ENCODE peak calls at places on chromosomes 13 and 19, in six cellular contexts. L is T-cell; K is stimulated activated CD4-positive, alpha-beta T cell treated with anti-CD3 and anti-CD28 coated beads, TNF-alpha, amount 100 ng/mL, for 48 hours; U is progenitor cell of endocrine pancreas; G is iPS-NIHi11; Q is kidney tubule cell. I is an unnamed sample.

GRCh38 chr19:16661480-16662034 is 618 bp downstream of the TMEM38A start:
- DNase-seq in U (peak), G (peak), K (no peak), Q (no peak), L (no peak), I (peak)

GRCh38 chr19:23771761-23772667 is 13.3 kb upstream of the ZNF681 start:
- DNase-seq in U (no peak), G (no peak), Q (peak), L (no peak), K (no peak), I (no peak)

GRCh38 chr13:20637811-20638210 is 65.7 kb upstream of the IL17D start:
- DNase-seq in G (no peak), L (no peak), U (no peak), K (no peak), Q (no peak), I (no peak)

GRCh38 chr13:74129500-74130144 is 4.6 kb downstream of the KLF12 start:
- DNase-seq in L (peak), G (no peak), U (no peak), Q (no peak), K (no peak), I (no peak)

GRCh38 chr19:46383171-46383815 is 30.1 kb downstream of the CCDC8 start:
- DNase-seq in Q (no peak), K (no peak), U (no peak), L (no peak), G (no peak), I (no peak)

GRCh38 chr19:49118565-49119410 is at the start of gene C19orf73:
- DNase-seq in U (peak), L (peak), Q (peak), G (peak), K (peak), I (peak)

GRCh38 chr13:63209330-63210017 is 1793.8 kb upstream of the PCDH20 start:
- DNase-seq in L (no peak), Q (peak), U (no peak), G (no peak), K (no peak), I (no peak)

GRCh38 chr13:29901714-29902631 is 51.6 kb upstream of the UBL3 start:
- DNase-seq in Q (peak), L (peak), G (no peak), K (no peak), U (no peak), I (no peak)

GRCh38 chr19:10554760-10555612 is 10.8 kb downstream of the KRI1 start:
- DNase-seq in Q (no peak), U (no peak), K (no peak), G (no peak), L (no peak), I (no peak)

I was measured in GM23338.